ENCODE peak calls at places on chromosomes 5 and 9, in seven cellular contexts. W is CD4-positive, CD25-positive, alpha-beta regulatory T cell; A is CD8-positive, alpha-beta memory T cell; H is esophagus squamous epithelium; G is tibial nerve; J is small intestine; S is heart left ventricle. E is an unnamed sample.

GRCh38 chr9:4591123-4591500 is 71.0 kb upstream of the PLPP6 start:
- DNase-seq in W (no peak), A (no peak), H (no peak), G (no peak), J (no peak), S (no peak), E (peak; percentile 20)

GRCh38 chr9:129823934-129824601 is at the start of gene TOR1A:
- DNase-seq in W (peak; percentile 95), A (peak; percentile 88), H (peak; percentile 74), G (peak; percentile 89), J (peak; percentile 94), S (peak; percentile 96), E (peak; percentile 92)

GRCh38 chr5:133332732-133333024 is 279.7 kb downstream of the FSTL4 start:
- DNase-seq in W (peak; percentile 21), A (no peak), H (no peak), G (no peak), J (no peak), S (no peak), E (no peak)

GRCh38 chr5:131622633-131623032 is 12.4 kb downstream of the RAPGEF6 start:
- DNase-seq in W (no peak), A (no peak), H (no peak), G (no peak), J (no peak), S (no peak), E (no peak)

GRCh38 chr5:174491265-174491664 is 233.1 kb upstream of the MSX2 start:
- DNase-seq in W (no peak), A (no peak), H (no peak), G (no peak), J (no peak), S (no peak), E (no peak)

GRCh38 chr5:176592573-176592972 is 17.4 kb downstream of the GPRIN1 start:
- DNase-seq in W (no peak), A (no peak), H (no peak), G (no peak), J (no peak), S (no peak), E (no peak)

GRCh38 chr5:13972029-13972428 is 27.5 kb upstream of the DNAH5 start:
- DNase-seq in W (no peak), A (no peak), H (no peak), G (no peak), J (no peak), S (no peak), E (no peak)

GRCh38 chr5:58184910-58185309 is 275.0 kb downstream of the PLK2 start:
- DNase-seq in W (no peak), A (no peak), H (no peak), G (no peak), J (no peak), S (no peak), E (no peak)

GRCh38 chr9:117414220-117414905 is 494 bp downstream of the ASTN2 start:
- DNase-seq in W (no peak), A (no peak), H (no peak), G (no peak), J (no peak), S (peak; percentile 29), E (no peak)

GRCh38 chr9:35285731-35286130 is 123.9 kb downstream of the UNC13B start:
- DNase-seq in W (no peak), A (no peak), H (no peak), G (no peak), J (no peak), S (no peak), E (no peak)

GRCh38 chr5:150000990-150001659 is 586 bp downstream of the HMGXB3 start:
- DNase-seq in W (peak; percentile 58), A (peak; percentile 27), H (no peak), G (no peak), J (peak; percentile 46), S (peak; percentile 43), E (no peak)

GRCh38 chr9:126166866-126167265 is 159.8 kb upstream of the MVB12B start:
- DNase-seq in W (no peak), A (no peak), H (no peak), G (no peak), J (no peak), S (no peak), E (no peak)

GRCh38 chr5:73213566-73213998 is 40.6 kb downstream of the TMEM174 start:
- DNase-seq in W (no peak), A (no peak), H (no peak), G (peak; percentile 54), J (no peak), S (no peak), E (no peak)

GRCh38 chr5:143806568-143806967 is 5.4 kb upstream of the HMHB1 start:
- DNase-seq in W (no peak), A (no peak), H (no peak), G (no peak), J (no peak), S (no peak), E (no peak)

GRCh38 chr5:95628154-95628810 is 8.4 kb downstream of the GPR150 start:
- DNase-seq in W (no peak), A (no peak), H (no peak), G (no peak), J (no peak), S (no peak), E (no peak)

GRCh38 chr5:95628933-95629332 is 9.0 kb downstream of the GPR150 start:
- DNase-seq in W (no peak), A (no peak), H (no peak), G (no peak), J (no peak), S (no peak), E (no peak)

GRCh38 chr5:95623706-95624105 is 3.8 kb downstream of the GPR150 start:
- DNase-seq in W (no peak), A (no peak), H (no peak), G (no peak), J (no peak), S (no peak), E (no peak)

GRCh38 chr5:95624368-95624767 is 4.5 kb downstream of the GPR150 start:
- DNase-seq in W (no peak), A (no peak), H (no peak), G (no peak), J (no peak), S (no peak), E (no peak)

GRCh38 chr5:95626701-95627100 is 6.8 kb downstream of the GPR150 start:
- DNase-seq in W (no peak), A (no peak), H (no peak), G (no peak), J (no peak), S (no peak), E (no peak)
- H3K4me3 ChIP-seq in W (no peak overlapping the region), A (no peak overlapping the region), H (no peak overlapping the region), G (no peak overlapping the region), J (no peak overlapping the region), S (no peak overlapping the region), E (no peak overlapping the region)

GRCh38 chr9:91163441-91163772 is 198.3 kb downstream of the AUH start:
- DNase-seq in W (no peak), A (no peak), H (no peak), G (no peak), J (no peak), S (no peak), E (no peak)
- H3K4me3 ChIP-seq in W (no peak overlapping the region), A (peak overlapping the region; percentile 0), H (no peak overlapping the region), G (no peak overlapping the region), J (no peak overlapping the region), S (peak overlapping the region; percentile 31), E (no peak overlapping the region)

DNA sequence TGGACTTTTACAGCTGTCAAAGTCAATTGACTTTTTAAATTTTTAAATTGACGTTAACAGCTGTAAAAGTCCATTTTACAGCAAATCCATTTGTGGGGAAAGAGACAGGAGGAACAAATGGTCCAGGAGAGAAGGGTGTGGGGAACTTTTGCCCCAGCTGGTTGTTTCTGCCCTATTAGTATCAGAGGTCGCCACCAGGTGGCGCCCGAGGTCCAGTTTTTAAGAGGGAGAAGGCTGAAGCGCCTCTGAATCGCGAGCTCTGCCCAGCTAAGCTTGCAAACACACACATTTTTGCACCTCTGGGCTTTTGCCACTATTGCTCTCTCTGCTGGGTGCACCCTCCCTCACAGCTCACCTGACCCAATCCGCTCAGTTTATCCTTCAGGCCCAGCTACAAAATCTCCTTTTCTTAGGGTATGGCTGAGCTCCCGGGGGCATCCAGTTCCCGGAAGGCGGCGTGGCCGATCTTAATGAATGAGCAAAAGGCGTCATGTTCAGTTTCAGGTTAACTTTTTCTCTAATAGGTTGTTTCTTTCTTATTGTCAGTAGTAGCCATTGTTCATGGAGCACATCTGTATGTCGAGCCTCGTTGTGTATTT is 6.3 kb upstream of the TTLL11 start:
- DNase-seq in W (peak; percentile 76), A (peak; percentile 61), H (peak; percentile 20), G (peak; percentile 86), J (peak; percentile 82), S (peak; percentile 79), E (peak; percentile 90)
- H3K4me3 ChIP-seq in W (no peak overlapping the region), A (no peak overlapping the region), H (no peak overlapping the region), G (no peak overlapping the region), J (no peak overlapping the region), S (no peak overlapping the region), E (no peak overlapping the region)

GRCh38 chr5:67009028-67009427 is 187.6 kb downstream of the CD180 start:
- DNase-seq in W (no peak), A (no peak), H (no peak), G (no peak), J (no peak), S (no peak), E (no peak)

GRCh38 chr5:67004730-67005350 is 191.8 kb downstream of the CD180 start:
- DNase-seq in W (no peak), A (no peak), H (no peak), G (no peak), J (no peak), S (no peak), E (peak; percentile 43)

GRCh38 chr5:67003906-67004729 is 192.5 kb downstream of the CD180 start:
- DNase-seq in W (peak; percentile 94), A (peak; percentile 85), H (peak; percentile 44), G (peak; percentile 60), J (peak; percentile 93), S (peak; percentile 94), E (peak; percentile 82)

GRCh38 chr5:67003373-67003905 is 193.2 kb downstream of the CD180 start:
- DNase-seq in W (no peak), A (no peak), H (no peak), G (no peak), J (no peak), S (no peak), E (no peak)

DNA sequence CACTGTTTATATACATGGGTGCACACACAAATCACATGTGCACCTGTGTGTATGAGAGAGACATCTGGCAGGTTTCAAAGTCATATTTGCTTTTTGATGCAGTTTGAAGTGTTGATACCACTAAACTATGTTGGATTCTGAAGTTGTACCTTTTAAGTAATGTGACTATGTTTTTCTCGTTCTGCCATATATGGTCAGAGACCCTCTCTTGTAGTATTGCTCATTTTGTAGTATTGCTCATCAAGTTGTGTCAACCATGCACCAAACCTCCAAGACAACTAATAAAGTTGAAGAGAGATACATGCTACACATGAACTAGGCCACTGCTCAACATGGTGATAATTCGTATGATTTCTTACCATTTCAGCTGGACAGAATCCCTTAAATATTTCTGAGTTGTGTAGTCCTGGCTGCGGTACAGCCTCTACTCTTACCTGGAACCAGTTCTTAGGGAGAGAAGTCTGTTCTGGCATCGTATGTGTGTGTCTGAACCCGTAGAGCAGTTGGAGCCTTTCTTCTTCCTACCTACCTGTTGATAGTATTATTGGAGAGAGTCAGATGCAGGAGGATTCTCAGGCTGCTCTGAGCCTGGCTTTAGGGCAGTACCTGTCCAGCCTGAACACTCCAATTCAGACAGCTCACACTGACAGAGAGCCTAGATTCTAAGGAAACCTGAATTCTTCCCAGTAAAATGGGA is 190.3 kb downstream of the CD180 start:
- DNase-seq in W (no peak), A (no peak), H (no peak), G (no peak), J (no peak), S (no peak), E (no peak)
- H3K4me3 ChIP-seq in W (peak overlapping the region; percentile 98), A (peak overlapping the region; percentile 0), H (peak overlapping the region; percentile 59), G (no peak overlapping the region), J (peak overlapping the region; percentile 72), S (peak overlapping the region; percentile 69), E (peak overlapping the region; percentile 40)

GRCh38 chr5:134436523-134437339 is 25.1 kb upstream of the CDKN2AIPNL start:
- DNase-seq in W (peak; percentile 83), A (peak; percentile 51), H (peak; percentile 48), G (peak; percentile 42), J (peak; percentile 85), S (peak; percentile 90), E (no peak)
- H3K4me3 ChIP-seq in W (peak overlapping the region; percentile 34), A (no peak overlapping the region), H (no peak overlapping the region), G (no peak overlapping the region), J (no peak overlapping the region), S (peak overlapping the region; percentile 30), E (no peak overlapping the region)